ENCODE peak calls at places on chromosome 5, in seven cellular contexts. A is PC-3, J is upper lobe of left lung, Q is left ventricle myocardium inferior, D is testis, O is heart left ventricle, N is OCI-LY7. K is an unnamed sample. For H3K36me3, the result is how much of the 10 kb centered on the place peaks cover.

GRCh38 chr5:140182803-140183367 is 7.9 kb downstream of the CYSTM1 start:
- DNase-seq in N (no peak), J (no peak), A (no peak), O (peak), D (peak), Q (peak), K (no peak)

GRCh38 chr5:6616632-6617031 is 16.2 kb downstream of the NSUN2 start:
- DNase-seq in O (no peak), A (no peak), Q (no peak), D (no peak), J (no peak), N (no peak), K (no peak)

GRCh38 chr5:5344606-5345005 is 77.9 kb upstream of the ICE1 start:
- DNase-seq in O (no peak), J (no peak), N (no peak), Q (no peak), A (no peak), D (no peak), K (no peak)

GRCh38 chr5:139908749-139909148 is 113.1 kb downstream of the PSD2 start:
- DNase-seq in N (no peak), O (no peak), J (no peak), D (peak), A (no peak), Q (no peak), K (peak)

GRCh38 chr5:16916262-16916878 is 19.7 kb downstream of the MYO10 start:
- DNase-seq in A (peak), O (no peak), J (no peak), D (no peak), N (no peak), Q (no peak), K (no peak)

GRCh38 chr5:84327591-84327990 is 57.1 kb downstream of the EDIL3 start:
- DNase-seq in O (no peak), J (no peak), N (no peak), D (no peak), A (no peak), Q (no peak), K (no peak)

GRCh38 chr5:123610665-123611406 is 98.9 kb downstream of the CSNK1G3 start:
- DNase-seq in J (no peak), Q (no peak), D (peak), O (no peak), A (peak), N (peak), K (no peak)

GRCh38 chr5:69010443-69010842 is 83.4 kb upstream of the SLC30A5 start:
- DNase-seq in J (no peak), N (no peak), O (no peak), A (no peak), D (no peak), Q (no peak), K (no peak)

GRCh38 chr5:169970911-169971436 is 9.3 kb downstream of the INSYN2B start:
- DNase-seq in N (no peak), D (no peak), Q (peak), O (peak), A (peak), J (peak), K (peak)

GRCh38 chr5:109318455-109319108 is 91.2 kb downstream of the PJA2 start:
- DNase-seq in J (no peak), D (no peak), N (no peak), A (no peak), O (no peak), Q (no peak), K (no peak)

GRCh38 chr5:179313849-179314521 is 31.3 kb downstream of the ADAMTS2 start:
- DNase-seq in D (peak), A (no peak), J (peak), N (no peak), O (peak), Q (peak), K (peak)

GRCh38 chr5:132704875-132705274 is 31.1 kb downstream of the IL4 start:
- DNase-seq in J (no peak), O (no peak), D (no peak), Q (no peak), A (peak), N (no peak), K (no peak)

GRCh38 chr5:122390107-122390506 is 78.1 kb downstream of the SNCAIP start:
- DNase-seq in A (no peak), D (no peak), N (no peak), O (no peak), Q (no peak), J (no peak), K (no peak)

GRCh38 chr5:172343741-172344140 is 60.2 kb upstream of the UBTD2 start:
- DNase-seq in A (no peak), J (no peak), D (no peak), Q (no peak), N (no peak), O (no peak), K (no peak)

GRCh38 chr5:89769975-89770374 is 639.6 kb downstream of the CETN3 start:
- DNase-seq in A (peak), Q (no peak), J (no peak), O (no peak), N (no peak), D (no peak), K (no peak)

GRCh38 chr5:4572297-4572696 is 567.8 kb upstream of the ADAMTS16 start:
- DNase-seq in Q (no peak), A (no peak), N (no peak), O (no peak), J (no peak), D (no peak), K (no peak)

GRCh38 chr5:141914154-141914743 is 9.4 kb upstream of the DELE1 start:
- DNase-seq in D (peak), N (peak), A (no peak), J (peak), Q (peak), O (peak), K (peak)

GRCh38 chr5:57745029-57745428 is 262.4 kb upstream of the ACTBL2 start:
- DNase-seq in J (no peak), O (no peak), D (no peak), A (no peak), N (no peak), Q (no peak), K (no peak)

GRCh38 chr5:73694089-73694488 is 68.1 kb downstream of the ARHGEF28 start:
- DNase-seq in N (no peak), O (no peak), D (no peak), J (no peak), A (no peak), Q (no peak), K (no peak)

GRCh38 chr5:133998807-133999206 is 6.0 kb downstream of the VDAC1 start:
- DNase-seq in A (no peak), Q (no peak), D (no peak), N (no peak), O (no peak), J (no peak), K (no peak)

GRCh38 chr5:141155540-141156374 is 5.9 kb downstream of the PCDHB6 start:
- DNase-seq in N (no peak), Q (no peak), D (no peak), O (no peak), J (no peak), A (no peak), K (no peak)

GRCh38 chr5:134088291-134088690 is 26.2 kb upstream of the TCF7 start:
- DNase-seq in N (no peak), O (no peak), J (no peak), A (no peak), D (no peak), Q (no peak), K (no peak)

GRCh38 chr5:36701085-36701691 is 94.8 kb downstream of the SLC1A3 start:
- DNase-seq in N (peak), O (peak), A (no peak), Q (no peak), D (no peak), J (no peak), K (no peak)

GRCh38 chr5:151480384-151480783 is 33.0 kb downstream of the SLC36A1 start:
- DNase-seq in A (no peak), O (no peak), J (no peak), Q (peak), D (peak), N (no peak), K (no peak)

GRCh38 chr5:31023105-31023504 is 170.4 kb upstream of the CDH6 start:
- DNase-seq in Q (no peak), D (no peak), J (no peak), N (no peak), O (no peak), A (peak), K (no peak)

GRCh38 chr5:145975001-145975360 is 38.6 kb downstream of the SH3RF2 start:
- DNase-seq in O (peak), D (no peak), J (no peak), A (no peak), N (no peak), Q (peak), K (no peak)

GRCh38 chr5:124725622-124726258 is 20.7 kb downstream of the ZNF608 start:
- DNase-seq in A (no peak), Q (no peak), N (no peak), D (no peak), O (no peak), J (no peak), K (no peak)

GRCh38 chr5:139062910-139063663 is 135.1 kb downstream of the SIL1 start:
- DNase-seq in J (no peak), D (no peak), O (no peak), Q (no peak), N (no peak), A (no peak), K (no peak)

GRCh38 chr5:146034127-146034526 is 71.2 kb downstream of the PLAC8L1 start:
- DNase-seq in O (no peak), D (no peak), J (no peak), Q (no peak), N (no peak), A (no peak), K (no peak)

DNA sequence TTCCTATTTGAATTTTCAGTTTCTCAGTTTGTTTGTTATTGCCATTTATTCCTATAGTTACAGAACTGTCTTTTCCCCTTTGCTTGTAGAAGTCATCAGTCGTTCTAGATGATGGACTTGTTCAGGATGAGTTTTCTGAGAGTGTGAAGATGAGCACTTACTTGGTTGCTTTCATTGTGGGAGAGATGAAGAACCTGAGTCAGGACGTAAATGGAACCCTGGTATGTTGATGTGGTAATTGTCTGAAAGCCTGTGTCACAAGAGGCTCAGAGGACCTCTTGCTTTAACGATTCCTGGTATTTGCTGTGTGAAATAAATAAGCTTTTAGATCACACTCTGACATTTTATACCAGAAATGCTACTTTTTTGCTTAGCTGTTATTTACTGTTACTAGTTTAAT is 50.6 kb downstream of the LNPEP start:
- DNase-seq in N (no peak), D (no peak), J (no peak), Q (no peak), O (no peak), A (no peak), K (no peak)
- TF ChIP-seq CTCF in N (no peak), D (no peak), J (no peak), Q (no peak), O (no peak), A (no peak), K (no peak)

GRCh38 chr5:54567996-54568395 is 50.4 kb downstream of the SNX18 start:
- DNase-seq in Q (no peak), O (no peak), N (no peak), D (no peak), A (no peak), J (no peak), K (no peak)

GRCh38 chr5:54573783-54574485 is 56.4 kb downstream of the SNX18 start:
- DNase-seq in D (no peak), N (no peak), A (no peak), O (no peak), Q (no peak), J (no peak), K (no peak)

GRCh38 chr5:54570923-54571322 is 53.4 kb downstream of the SNX18 start:
- DNase-seq in A (no peak), D (peak), Q (peak), N (no peak), J (no peak), O (peak), K (no peak)

DNA sequence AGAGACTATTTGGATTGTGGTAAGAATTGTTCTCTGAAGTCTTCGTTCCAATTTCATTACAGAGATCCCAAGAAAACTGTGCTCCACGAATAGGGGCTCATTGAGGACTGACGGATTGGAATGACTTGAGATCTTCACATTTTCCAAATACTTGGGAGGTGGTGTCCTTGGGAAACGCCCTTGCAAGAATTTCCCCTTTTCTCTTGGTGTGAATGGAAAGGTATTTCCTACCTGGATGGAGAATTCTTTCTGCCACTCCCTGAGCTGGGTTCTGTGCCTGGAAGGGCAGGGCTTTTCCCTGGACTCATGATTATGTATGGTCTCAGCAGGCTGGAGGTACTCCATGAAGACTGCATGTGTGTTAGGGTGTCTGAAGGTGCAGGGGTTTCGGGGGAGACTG is 53.9 kb downstream of the SNX18 start:
- DNase-seq in A (no peak), D (no peak), O (no peak), Q (no peak), J (no peak), N (no peak), K (no peak)
- H3K27ac ChIP-seq in A (no peak), D (no peak), O (no peak), Q (peak), J (no peak), N (no peak), K (no peak)

GRCh38 chr5:362189-362588 is 40.7 kb downstream of the AHRR start:
- DNase-seq in N (no peak), A (no peak), Q (no peak), O (no peak), D (peak), J (no peak), K (no peak)
- H3K36me3 ChIP-seq in N (under half), A (under half), Q (under half), O (under half), D (under half), J (under half), K (under half)

DNA sequence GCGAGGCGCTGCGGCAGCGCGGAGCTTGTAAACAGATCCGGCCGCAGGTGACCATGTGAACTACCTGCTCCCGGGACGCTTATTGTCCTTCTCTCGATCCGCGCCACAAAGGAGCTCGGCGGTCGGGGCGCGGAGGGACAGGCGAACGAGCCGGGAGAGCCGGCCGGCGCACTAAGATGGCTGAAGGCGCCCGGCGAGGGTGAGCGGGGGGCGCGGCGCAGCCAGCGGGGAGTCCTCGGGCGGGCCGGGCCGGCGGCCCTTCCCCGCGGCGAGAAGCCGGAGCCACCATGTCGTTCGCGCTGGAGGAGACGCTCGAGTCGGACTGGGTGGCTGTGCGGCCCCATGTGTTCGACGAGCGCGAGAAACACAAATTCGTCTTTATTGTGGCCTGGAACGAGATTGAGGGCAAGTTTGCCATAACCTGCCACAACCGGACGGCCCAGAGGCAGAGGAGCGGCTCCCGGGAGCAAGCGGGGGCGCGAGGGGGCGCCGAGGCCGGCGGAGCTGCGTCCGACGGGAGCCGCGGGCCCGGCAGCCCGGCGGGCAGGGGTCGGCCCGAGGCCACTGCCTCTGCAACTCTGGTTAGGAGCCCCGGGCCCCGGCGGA is 536 bp downstream of the JMY start:
- DNase-seq in O (no peak), A (peak), N (peak), J (no peak), Q (peak), D (peak), K (peak)
- TF ChIP-seq CTCF in O (no peak), A (no peak), N (no peak), J (no peak), Q (no peak), D (no peak), K (no peak)

DNA sequence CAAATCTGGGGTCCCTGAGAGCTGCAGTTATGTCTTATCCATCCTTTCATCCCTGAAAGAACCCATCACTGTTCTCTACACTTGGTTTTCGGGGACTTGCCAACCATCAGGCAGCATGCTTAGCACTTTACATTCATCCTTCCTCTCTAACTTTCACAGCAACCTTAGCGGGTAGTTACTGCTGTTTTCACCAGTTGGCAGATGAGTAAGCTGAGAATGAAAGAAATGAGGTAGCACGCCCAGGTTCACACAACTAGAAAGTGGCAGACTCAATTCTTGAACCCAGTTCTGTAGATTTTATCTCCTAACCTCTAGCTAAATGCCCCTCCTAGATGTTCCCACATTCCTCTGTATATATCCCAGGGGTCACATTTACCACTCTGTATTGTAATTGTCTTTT is 342.0 kb upstream of the WWC1 start:
- DNase-seq in A (no peak), D (no peak), O (no peak), N (no peak), J (no peak), Q (no peak), K (no peak)
- H3K27ac ChIP-seq in A (no peak), D (no peak), O (no peak), N (no peak), J (no peak), Q (peak), K (no peak)

DNA sequence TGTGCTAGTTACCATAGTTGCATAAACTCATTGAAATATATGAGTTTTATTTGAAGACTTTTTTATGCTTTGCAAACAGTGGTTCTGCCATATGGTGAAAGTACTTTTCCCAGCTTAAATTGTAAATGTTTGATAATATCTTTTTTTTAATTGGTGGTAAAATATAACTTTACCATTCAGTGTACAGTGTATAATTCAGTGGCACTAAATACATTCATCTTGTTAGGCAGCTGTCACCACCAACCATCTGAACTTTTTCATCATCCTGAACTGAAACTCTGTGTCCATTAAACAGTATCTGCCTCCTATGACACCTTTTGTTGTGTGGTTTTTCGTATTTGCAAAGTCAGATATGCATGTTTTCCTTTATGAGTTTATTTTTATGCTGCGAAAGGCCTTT is 45.1 kb downstream of the FBXO38 start:
- DNase-seq in Q (no peak), J (no peak), N (no peak), A (no peak), D (no peak), O (no peak), K (no peak)
- H3K36me3 ChIP-seq in Q (half or more), J (under half), N (half or more), A (under half), D (under half), O (half or more), K (under half)

DNA sequence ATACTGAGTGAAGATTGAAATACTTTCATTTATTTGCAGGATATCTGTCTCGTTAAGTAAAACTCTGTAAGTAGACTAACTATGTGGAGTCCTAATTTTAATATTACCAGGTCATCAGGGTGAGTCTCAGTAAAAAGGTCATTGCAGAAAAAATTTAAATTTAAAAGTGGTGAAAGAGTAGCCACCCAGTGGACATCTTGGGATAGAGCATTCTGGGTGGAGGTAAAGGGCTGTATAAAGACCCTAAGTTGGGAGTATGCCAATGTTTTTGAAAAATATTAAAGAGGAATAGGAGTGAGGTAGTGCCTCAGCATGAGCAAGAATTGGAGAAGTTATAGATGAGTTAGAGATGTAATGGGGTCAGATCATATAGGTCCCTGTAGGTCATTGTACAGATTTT is 145.5 kb downstream of the HMHB1 start:
- DNase-seq in N (no peak), Q (no peak), O (no peak), A (no peak), J (no peak), D (no peak), K (no peak)
- TF ChIP-seq CTCF in N (peak), Q (peak), O (no peak), A (peak), J (no peak), D (no peak), K (no peak)

GRCh38 chr5:91189480-91190332 is 193.4 kb downstream of the ARRDC3 start:
- DNase-seq in D (peak), A (peak), Q (no peak), N (no peak), O (peak), J (no peak), K (peak)
- H3K27ac ChIP-seq in D (peak), A (no peak), Q (peak), N (no peak), O (peak), J (peak), K (peak)

GRCh38 chr5:136058031-136058971 is 29.5 kb downstream of the TGFBI start:
- DNase-seq in Q (peak), A (peak), O (peak), D (no peak), N (no peak), J (no peak), K (no peak)

GRCh38 chr5:136060963-136061362 is 32.2 kb downstream of the TGFBI start:
- DNase-seq in Q (no peak), O (no peak), D (no peak), A (no peak), N (no peak), J (no peak), K (no peak)

GRCh38 chr5:136056771-136057335 is 28.1 kb downstream of the TGFBI start:
- DNase-seq in O (no peak), A (no peak), J (no peak), D (no peak), N (no peak), Q (no peak), K (no peak)

GRCh38 chr5:136057401-136057951 is 28.7 kb downstream of the TGFBI start:
- DNase-seq in D (no peak), Q (no peak), O (no peak), A (peak), J (no peak), N (no peak), K (no peak)

GRCh38 chr5:136058972-136059354 is 30.2 kb downstream of the TGFBI start:
- DNase-seq in A (no peak), O (no peak), N (no peak), Q (no peak), D (no peak), J (no peak), K (no peak)
- H3K36me3 ChIP-seq in A (under half), O (half or more), N (under half), Q (half or more), D (under half), J (under half), K (under half)

DNA sequence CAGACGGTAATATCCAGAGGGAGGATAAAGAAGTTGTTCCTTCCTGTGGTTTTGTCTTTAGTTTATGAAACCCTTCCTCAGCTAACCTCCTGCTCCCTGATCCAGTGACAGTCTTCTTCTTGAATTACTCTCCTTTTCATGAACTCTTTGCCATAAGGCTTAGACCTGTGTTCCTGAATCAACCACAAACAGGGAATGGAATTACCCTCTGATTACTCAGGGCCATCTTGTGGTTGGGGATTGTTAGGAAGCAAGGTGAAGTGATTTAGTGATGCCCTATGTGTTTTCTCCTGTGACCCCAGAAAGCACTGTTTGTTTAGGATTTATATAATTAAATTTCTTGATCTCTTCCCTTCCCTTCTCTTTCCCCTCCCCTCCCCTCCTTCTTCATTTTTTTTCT is 409.1 kb downstream of the TAF11L14 start:
- DNase-seq in J (no peak), Q (no peak), D (no peak), A (peak), N (no peak), O (no peak), K (no peak)
- TF ChIP-seq CTCF in J (no peak), Q (no peak), D (no peak), A (peak), N (no peak), O (no peak), K (no peak)